ENCODE peak calls at places on chromosomes 7 and 10, in eight cellular contexts. F is cardiac muscle cell, N is esophagus squamous epithelium, B is H9, A is hepatocyte, Q is right lobe of liver, S is body of pancreas, P is colonic mucosa. L is an unnamed sample.

GRCh38 chr7:112056409-112056808 is 149.8 kb downstream of the DOCK4 start:
- DNase-seq in A (peak; percentile 63), N (no peak), S (no peak), P (no peak), F (no peak), Q (no peak), B (no peak), L (no peak)

GRCh38 chr10:58385784-58386112 is 538 bp downstream of the TFAM start:
- DNase-seq in P (peak; percentile 64), N (no peak), A (peak; percentile 65), F (peak; percentile 64), S (peak; percentile 19), B (peak; percentile 47), Q (peak; percentile 31), L (peak; percentile 36)

GRCh38 chr10:133100186-133100585 is 12.5 kb downstream of the ADGRA1 start:
- DNase-seq in F (no peak), Q (no peak), N (no peak), B (no peak), A (no peak), P (no peak), S (no peak), L (no peak)

GRCh38 chr10:44982114-44982460 is 3.5 kb upstream of the DEPP1 start:
- DNase-seq in B (no peak), N (no peak), S (no peak), P (no peak), Q (peak; percentile 74), A (no peak), F (no peak), L (no peak)

GRCh38 chr10:62261666-62262065 is 7.0 kb downstream of the RTKN2 start:
- DNase-seq in N (no peak), P (no peak), F (no peak), Q (no peak), A (no peak), S (no peak), B (no peak), L (no peak)

GRCh38 chr10:13206546-13207443 is 27.4 kb downstream of the UCMA start:
- DNase-seq in S (no peak), N (no peak), Q (no peak), B (no peak), P (no peak), A (peak; percentile 61), F (peak; percentile 10), L (no peak)

GRCh38 chr10:83142074-83142563 is 997.2 kb upstream of the GHITM start:
- DNase-seq in Q (no peak), B (no peak), F (no peak), N (no peak), A (no peak), S (no peak), P (no peak), L (no peak)

GRCh38 chr7:17043012-17043877 is 161.5 kb upstream of the AGR3 start:
- DNase-seq in Q (no peak), P (no peak), N (no peak), A (no peak), F (no peak), B (no peak), S (no peak), L (no peak)

GRCh38 chr10:13894412-13895093 is 307.8 kb downstream of the PRPF18 start:
- DNase-seq in A (no peak), S (no peak), Q (no peak), N (no peak), F (no peak), B (no peak), P (no peak), L (no peak)

GRCh38 chr7:105677395-105677701 is 96.1 kb upstream of the EFCAB10 start:
- DNase-seq in N (no peak), P (peak; percentile 33), F (no peak), Q (no peak), A (no peak), S (no peak), B (no peak), L (no peak)

GRCh38 chr7:133330085-133330484 is 77.2 kb downstream of the EXOC4 start:
- DNase-seq in P (no peak), S (no peak), F (no peak), N (no peak), Q (peak; percentile 63), B (peak; percentile 36), A (no peak), L (no peak)

GRCh38 chr7:426510-426909 is 93.1 kb downstream of the PDGFA start:
- DNase-seq in F (no peak), S (no peak), Q (no peak), A (no peak), P (no peak), B (no peak), N (no peak), L (no peak)

GRCh38 chr7:571096-572012 is 51.7 kb upstream of the PDGFA start:
- DNase-seq in F (no peak), S (no peak), B (no peak), A (no peak), P (no peak), N (no peak), Q (no peak), L (no peak)

GRCh38 chr10:69501657-69502056 is 50.4 kb downstream of the TSPAN15 start:
- DNase-seq in S (no peak), F (no peak), Q (no peak), A (no peak), B (peak; percentile 21), P (no peak), N (no peak), L (no peak)

GRCh38 chr10:98055875-98056516 is 25.6 kb upstream of the CRTAC1 start:
- DNase-seq in P (no peak), Q (no peak), B (peak; percentile 69), F (peak; percentile 83), S (no peak), N (no peak), A (peak; percentile 62), L (no peak)

GRCh38 chr10:132520147-132520811 is 17.3 kb upstream of the INPP5A start:
- DNase-seq in N (no peak), S (peak; percentile 13), P (no peak), B (peak; percentile 23), A (peak; percentile 74), F (peak; percentile 80), Q (no peak), L (no peak)

GRCh38 chr7:30899630-30900029 is 12.0 kb upstream of the AQP1 start:
- DNase-seq in A (no peak), Q (no peak), F (no peak), B (no peak), N (no peak), S (no peak), P (no peak), L (no peak)
- H3K27ac ChIP-seq in A (no peak overlapping the region), Q (no peak overlapping the region), F (no peak overlapping the region), B (no peak overlapping the region), N (no peak overlapping the region), S (no peak overlapping the region), P (no peak overlapping the region), L (no peak overlapping the region)

GRCh38 chr7:82446897-82447296 is 3.3 kb upstream of the CACNA2D1 start:
- DNase-seq in P (no peak), F (no peak), N (no peak), A (no peak), Q (no peak), B (no peak), S (no peak), L (no peak)
- H3K27ac ChIP-seq in P (no peak overlapping the region), F (no peak overlapping the region), N (no peak overlapping the region), A (no peak overlapping the region), Q (no peak overlapping the region), B (no peak overlapping the region), S (no peak overlapping the region), L (no peak overlapping the region)

DNA sequence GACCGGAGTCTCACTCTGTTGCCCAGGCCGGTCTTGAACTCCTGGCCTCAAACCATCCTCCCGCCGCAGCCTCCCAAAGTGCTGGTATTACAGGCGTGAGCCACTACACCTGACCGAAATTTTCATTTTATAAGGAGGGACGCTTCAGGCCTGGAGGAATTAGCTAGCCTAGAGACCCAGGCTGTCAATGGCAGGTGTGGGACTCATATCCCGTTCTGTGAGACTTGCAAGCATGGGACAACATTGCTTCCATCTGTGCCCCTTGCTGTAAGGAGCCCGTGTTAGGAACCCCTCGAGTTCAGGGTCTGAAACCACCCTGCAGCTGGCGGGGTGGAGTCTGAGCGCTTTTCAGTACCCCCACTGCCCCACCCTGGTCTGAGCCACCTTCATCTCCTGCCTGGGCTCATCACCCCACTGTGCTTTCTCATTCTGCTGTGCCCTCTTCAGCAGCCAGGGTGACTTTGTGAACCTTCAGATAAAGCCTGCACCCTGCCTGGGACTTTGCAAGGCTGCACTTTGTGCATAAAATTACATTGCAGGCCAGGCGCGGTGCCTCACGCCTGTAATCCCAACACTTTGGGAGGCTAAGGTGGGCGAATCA is 1.3 kb upstream of the DAGLB start:
- DNase-seq in B (no peak), N (no peak), S (peak; percentile 29), P (no peak), F (no peak), A (peak; percentile 20), Q (no peak), L (no peak)
- H3K27ac ChIP-seq in B (no peak overlapping the region), N (peak overlapping the region; percentile 92), S (peak overlapping the region; percentile 79), P (peak overlapping the region; percentile 74), F (no peak overlapping the region), A (peak overlapping the region; percentile 92), Q (peak overlapping the region; percentile 82), L (no peak overlapping the region)

GRCh38 chr10:90849956-90850749 is 7.7 kb downstream of the HTR7 start:
- DNase-seq in N (no peak), Q (no peak), S (no peak), F (no peak), B (no peak), A (no peak), P (no peak), L (no peak)
- H3K27ac ChIP-seq in N (no peak overlapping the region), Q (no peak overlapping the region), S (no peak overlapping the region), F (no peak overlapping the region), B (no peak overlapping the region), A (no peak overlapping the region), P (no peak overlapping the region), L (no peak overlapping the region)